ENCODE peak calls at places on chromosomes 2 and 18, in seven cellular contexts. H is NCI-H1694 treated with DMSO at 0.1 percent for 48 hours; A is Right ventricle myocardium superior; Z is activated CD4-positive, alpha-beta T cell treated with anti-CD3 and anti-CD28 coated beads, Interleukin-2, amount 50 U/mL, for 1 hour; G is breast epithelium; F is H7; P is Jurkat, Clone E6-1. T is an unnamed sample.
A peak's percentile ranks its signal among the peaks of the same experiment; 100 is the strongest.

GRCh38 chr2:10185046-10185445 is 62.5 kb downstream of the RRM2 start:
- DNase-seq in Z (no peak), F (no peak), H (peak; percentile 67), A (no peak), G (no peak), P (no peak), T (no peak)

GRCh38 chr2:217162533-217162932 is 302.7 kb upstream of the TNP1 start:
- DNase-seq in P (peak; percentile 59), A (no peak), F (no peak), G (no peak), H (no peak), Z (peak; percentile 1), T (peak; percentile 19)

GRCh38 chr2:234670052-234670451 is 173.2 kb upstream of the ARL4C start:
- DNase-seq in F (no peak), A (no peak), P (no peak), H (no peak), G (no peak), Z (no peak), T (no peak)

GRCh38 chr2:154427453-154427852 is 271.0 kb upstream of the KCNJ3 start:
- DNase-seq in H (no peak), P (no peak), A (no peak), F (no peak), Z (no peak), G (no peak), T (no peak)

GRCh38 chr2:238893349-238894000 is 45.6 kb downstream of the TWIST2 start:
- DNase-seq in P (no peak), A (no peak), F (no peak), G (no peak), H (no peak), Z (no peak), T (no peak)

GRCh38 chr2:167862787-167863186 is 384.6 kb downstream of the STK39 start:
- DNase-seq in P (no peak), H (no peak), F (no peak), A (no peak), Z (no peak), G (no peak), T (no peak)

GRCh38 chr2:21422050-21422449 is 298.3 kb downstream of the TDRD15 start:
- DNase-seq in F (peak; percentile 68), H (peak; percentile 19), Z (no peak), G (no peak), P (peak; percentile 8), A (peak; percentile 49), T (no peak)

GRCh38 chr2:56118474-56118873 is 65.3 kb upstream of the CCDC85A start:
- DNase-seq in A (no peak), G (no peak), P (no peak), F (no peak), Z (no peak), H (no peak), T (no peak)

GRCh38 chr18:14978962-14979535 is 231.1 kb downstream of the ANKRD30B start:
- DNase-seq in F (no peak), G (no peak), Z (no peak), H (peak; percentile 9), P (peak; percentile 26), A (no peak), T (no peak)

GRCh38 chr18:13809521-13810252 is 14.3 kb upstream of the MC5R start:
- DNase-seq in A (no peak), F (no peak), P (no peak), G (no peak), Z (no peak), H (no peak), T (peak; percentile 58)

GRCh38 chr2:96763511-96764252 is 3.0 kb downstream of the CNNM4 start:
- DNase-seq in H (peak; percentile 28), F (peak; percentile 76), G (no peak), P (no peak), A (no peak), Z (no peak), T (no peak)

GRCh38 chr2:180559766-180560165 is 420.6 kb upstream of the UBE2E3 start:
- DNase-seq in Z (no peak), G (no peak), H (no peak), A (no peak), P (no peak), F (no peak), T (no peak)

GRCh38 chr2:118969025-118969733 is 27.2 kb downstream of the MARCO start:
- DNase-seq in P (no peak), A (no peak), Z (no peak), G (no peak), H (no peak), F (peak; percentile 4), T (no peak)

GRCh38 chr18:62505669-62506494 is 16.9 kb upstream of the ZCCHC2 start:
- DNase-seq in Z (no peak), P (no peak), F (no peak), G (no peak), H (no peak), A (no peak), T (no peak)